ENCODE peak calls at places on chromosomes 2 and 18, in four cellular contexts. One of them, this sample, is unnamed.

GRCh38 chr2:231545105-231545902 is 15.1 kb upstream of the NMUR1 start:
- DNase-seq in AML-193: peak
- DNase-seq in NCI-H1105: no peak
- DNase-seq in psoas muscle: no peak
- DNase-seq in this sample: no peak

GRCh38 chr2:40332096-40332826 is 119.6 kb downstream of the SLC8A1 start:
- DNase-seq in psoas muscle: no peak
- DNase-seq in AML-193: no peak
- DNase-seq in NCI-H1105: no peak
- DNase-seq in this sample: no peak

GRCh38 chr2:215028231-215028630 is 110.2 kb downstream of the ABCA12 start:
- DNase-seq in AML-193: no peak
- DNase-seq in psoas muscle: no peak
- DNase-seq in NCI-H1105: no peak
- DNase-seq in this sample: no peak

GRCh38 chr18:9387891-9388290 is 53.3 kb downstream of the TWSG1 start:
- DNase-seq in AML-193: no peak
- DNase-seq in NCI-H1105: no peak
- DNase-seq in psoas muscle: no peak
- DNase-seq in this sample: no peak

GRCh38 chr2:229884775-229885699 is 36.8 kb downstream of the TRIP12 start:
- DNase-seq in psoas muscle: no peak
- DNase-seq in AML-193: no peak
- DNase-seq in NCI-H1105: no peak
- DNase-seq in this sample: no peak

GRCh38 chr2:69631402-69631801 is 12.1 kb downstream of the AAK1 start:
- DNase-seq in AML-193: no peak
- DNase-seq in psoas muscle: no peak
- DNase-seq in NCI-H1105: no peak
- DNase-seq in this sample: no peak

GRCh38 chr2:66318009-66318561 is 116.8 kb upstream of the MEIS1 start:
- DNase-seq in AML-193: no peak
- DNase-seq in psoas muscle: no peak
- DNase-seq in NCI-H1105: no peak
- DNase-seq in this sample: no peak

GRCh38 chr2:51997571-51997970 is 965.6 kb upstream of the NRXN1 start:
- DNase-seq in AML-193: no peak
- DNase-seq in psoas muscle: no peak
- DNase-seq in NCI-H1105: no peak
- DNase-seq in this sample: no peak

GRCh38 chr18:77137851-77138250 is 5.3 kb upstream of the MBP start:
- DNase-seq in AML-193: no peak
- DNase-seq in NCI-H1105: no peak
- DNase-seq in psoas muscle: no peak
- DNase-seq in this sample: no peak

This sample was measured in heart left ventricle.